ENCODE peak calls at places on chromosomes 11 and 22, in five cellular contexts. B is CD4-positive, CD25-positive, alpha-beta regulatory T cell; T is osteoblast; F is Caco-2; X is right lobe of liver. J is an unnamed sample. For H3K9me3, the result is how much of the 10 kb centered on the place peaks cover.

GRCh38 chr11:133953571-133953970 is 3.2 kb downstream of the IGSF9B start:
- DNase-seq in T (no peak), X (no peak), F (no peak), B (no peak), J (no peak)

GRCh38 chr11:46357483-46357936 is 10.2 kb downstream of the DGKZ start:
- DNase-seq in T (no peak), B (no peak), F (no peak), X (no peak), J (no peak)

GRCh38 chr11:80638296-80638695 is 1197.5 kb upstream of the TENM4 start:
- DNase-seq in T (no peak), B (no peak), X (no peak), F (no peak), J (no peak)

GRCh38 chr11:20032127-20032526 is 128.1 kb downstream of the DBX1 start:
- DNase-seq in F (peak), X (no peak), B (no peak), T (no peak), J (no peak)

GRCh38 chr22:29202231-29203192 is 3.2 kb upstream of the EMID1 start:
- DNase-seq in F (peak), X (peak), T (peak), B (peak), J (no peak)

GRCh38 chr11:84215671-84216070 is 929.5 kb upstream of the CCDC90B start:
- DNase-seq in F (no peak), T (no peak), X (no peak), B (no peak), J (no peak)

GRCh38 chr11:58024601-58025091 is 965 bp downstream of the OR9Q1 start:
- DNase-seq in B (no peak), T (peak), X (peak), F (no peak), J (no peak)

GRCh38 chr22:20237480-20238440 is 30.4 kb downstream of the RTN4R start:
- DNase-seq in T (no peak), B (peak), X (no peak), F (no peak), J (no peak)

GRCh38 chr11:125348704-125349635 is 147.1 kb downstream of the FEZ1 start:
- DNase-seq in B (no peak), X (peak), F (peak), T (peak), J (peak)

GRCh38 chr22:37381489-37381888 is 45.8 kb downstream of the ELFN2 start:
- DNase-seq in F (no peak), B (no peak), T (peak), X (no peak), J (no peak)

GRCh38 chr11:124717421-124717785 is 22.3 kb upstream of the NRGN start:
- DNase-seq in X (no peak), B (no peak), F (no peak), T (no peak), J (no peak)

GRCh38 chr11:72040497-72041363 is 39.6 kb downstream of the NUMA1 start:
- DNase-seq in F (peak), T (peak), X (peak), B (peak), J (peak)

GRCh38 chr11:119791701-119792151 is 62.7 kb upstream of the NECTIN1 start:
- DNase-seq in T (peak), X (peak), B (no peak), F (no peak), J (no peak)

GRCh38 chr22:43542681-43543521 is 131.1 kb downstream of the MPPED1 start:
- DNase-seq in F (no peak), B (no peak), T (no peak), X (no peak), J (no peak)

GRCh38 chr11:123264431-123264780 is 69.4 kb upstream of the CLMP start:
- DNase-seq in T (no peak), B (no peak), F (no peak), X (no peak), J (no peak)

GRCh38 chr11:104060004-104060403 is 23.6 kb downstream of the DDI1 start:
- DNase-seq in X (no peak), B (no peak), F (no peak), T (no peak), J (no peak)

GRCh38 chr11:27390318-27390958 is 27.4 kb upstream of the CCDC34 start:
- DNase-seq in T (no peak), F (no peak), X (no peak), B (no peak), J (no peak)

GRCh38 chr22:48628891-48629559 is 1198.6 kb downstream of the BRD1 start:
- DNase-seq in B (no peak), T (no peak), X (no peak), F (no peak), J (no peak)
- H3K9me3 ChIP-seq in B (under half), T (under half), X (under half), F (under half), J (under half)

DNA sequence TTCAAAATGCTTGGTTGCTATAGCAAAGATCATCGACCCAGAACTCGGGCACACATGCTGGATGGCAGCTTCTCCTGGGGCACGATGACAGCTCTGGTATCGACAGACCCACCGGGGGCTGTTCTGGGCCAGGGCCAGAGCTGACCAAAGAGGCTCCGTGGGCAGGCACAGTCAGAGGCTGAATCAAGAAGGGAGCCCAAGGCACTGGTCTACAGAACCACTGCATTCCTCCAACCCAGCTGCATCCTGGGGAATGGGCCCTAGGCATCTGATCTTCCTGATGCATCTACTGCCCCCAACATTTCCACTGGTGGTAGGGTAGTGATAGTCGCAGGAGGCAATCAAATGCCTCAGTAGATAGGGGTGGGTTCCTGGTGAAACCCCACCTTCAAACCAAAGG is 470.3 kb downstream of the TBC1D22A start:
- DNase-seq in X (no peak), F (no peak), T (no peak), B (no peak), J (no peak)
- H3K9me3 ChIP-seq in X (under half), F (under half), T (under half), B (under half), J (under half)

GRCh38 chr22:49632199-49633009 is 195.3 kb downstream of the BRD1 start:
- DNase-seq in B (no peak), F (peak), T (peak), X (peak), J (no peak)

GRCh38 chr22:49630448-49630946 is 197.2 kb downstream of the BRD1 start:
- DNase-seq in B (no peak), X (no peak), T (no peak), F (no peak), J (no peak)

GRCh38 chr22:49634006-49634772 is 193.5 kb downstream of the BRD1 start:
- DNase-seq in F (no peak), B (no peak), T (no peak), X (no peak), J (no peak)

GRCh38 chr22:49629586-49630447 is 197.9 kb downstream of the BRD1 start:
- DNase-seq in T (peak), B (no peak), F (no peak), X (no peak), J (no peak)

GRCh38 chr22:49633010-49633324 is 194.7 kb downstream of the BRD1 start:
- DNase-seq in T (peak), F (no peak), X (no peak), B (no peak), J (no peak)
- H3K9me3 ChIP-seq in T (under half), F (under half), X (under half), B (under half), J (under half)

DNA sequence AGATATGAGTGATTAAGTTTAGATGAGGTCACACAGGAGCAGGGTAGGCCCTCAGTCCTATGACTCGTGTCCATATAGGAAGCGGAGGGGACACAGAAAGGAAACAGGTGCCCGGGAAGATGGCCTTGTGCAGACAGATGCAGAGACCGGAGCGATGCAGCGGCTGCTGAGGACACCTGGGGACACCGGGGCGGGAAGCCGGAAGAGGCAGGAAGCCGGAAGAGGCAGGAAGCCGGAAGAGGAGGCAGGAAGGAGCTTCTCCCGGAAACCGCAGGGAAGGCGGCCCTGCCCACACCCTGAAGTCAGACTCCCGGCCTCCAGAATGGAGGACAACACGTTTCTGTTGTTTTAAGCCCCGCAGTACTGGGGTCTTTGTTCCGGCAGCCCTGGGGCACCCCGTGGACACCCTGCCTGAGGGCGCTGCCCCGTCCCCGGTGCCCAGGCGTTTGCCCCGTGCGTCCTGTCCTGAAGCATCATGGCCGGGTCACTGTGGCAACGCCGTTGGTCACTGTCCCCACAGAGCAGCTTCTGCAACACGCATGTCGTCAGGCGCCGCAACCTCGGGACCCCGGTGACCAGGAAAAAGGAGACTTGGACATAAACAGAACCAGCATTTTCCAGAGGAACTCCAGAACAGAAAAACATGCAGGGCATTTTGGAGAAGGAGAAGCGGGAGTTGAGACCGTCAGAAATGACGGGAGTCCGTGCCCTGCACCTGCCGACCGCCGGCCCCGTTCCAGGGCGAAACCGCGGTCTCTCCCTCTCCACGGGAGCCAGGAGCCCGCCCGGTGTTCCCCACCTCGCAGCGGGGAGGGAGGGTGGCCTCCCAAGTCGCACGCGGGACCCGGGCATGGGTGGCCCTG is 103.4 kb downstream of the BRD1 start:
- DNase-seq in T (peak), F (no peak), X (no peak), B (peak), J (no peak)
- H3K9me3 ChIP-seq in T (under half), F (under half), X (under half), B (under half), J (under half)

J was measured in T-helper 17 cell.